ENCODE peak calls at places on chromosomes 16 and 17, in four cellular contexts. W is RCC 7860, E is GM10248, O is hypothalamus. H is an unnamed sample.

GRCh38 chr16:82439678-82440293 is 187.0 kb upstream of the CDH13 start:
- DNase-seq in E (peak; percentile 21), O (no peak), W (no peak), H (no peak)

GRCh38 chr17:60893475-60893874 is 215.8 kb downstream of the BCAS3 start:
- DNase-seq in O (no peak), E (no peak), W (no peak), H (no peak)

GRCh38 chr17:81520021-81520894 is 7.7 kb upstream of the ACTG1 start:
- DNase-seq in W (no peak), O (no peak), E (no peak), H (no peak)

GRCh38 chr16:15574614-15574948 is 68.4 kb downstream of the MARF1 start:
- DNase-seq in O (no peak), W (no peak), E (no peak), H (no peak)

GRCh38 chr17:48003686-48004120 is 32.8 kb downstream of the CDK5RAP3 start:
- DNase-seq in E (no peak), O (no peak), W (no peak), H (no peak)

GRCh38 chr17:64196626-64197025 is 66.4 kb downstream of the TEX2 start:
- DNase-seq in O (no peak), E (no peak), W (peak; percentile 26), H (no peak)

GRCh38 chr17:6786618-6787017 is 10.6 kb downstream of the FBXO39 start:
- DNase-seq in O (no peak), E (no peak), W (peak; percentile 24), H (no peak)

GRCh38 chr17:74968361-74968780 is 4.2 kb downstream of the HID1 start:
- DNase-seq in W (no peak), E (no peak), O (no peak), H (no peak)

GRCh38 chr17:21742326-21742725 is 50.0 kb downstream of the KCNJ18 start:
- DNase-seq in W (no peak), E (no peak), O (no peak), H (no peak)

GRCh38 chr17:78250891-78251772 is 19.7 kb downstream of the TMEM235 start:
- DNase-seq in E (peak; percentile 94), W (peak; percentile 77), O (peak; percentile 38), H (no peak)

GRCh38 chr16:83890359-83890758 is 8.6 kb upstream of the MLYCD start:
- DNase-seq in O (no peak), E (no peak), W (no peak), H (no peak)